ENCODE peak calls at places on chromosome 2, in five cellular contexts. Y is PC-9, B is upper lobe of right lung, M is SJCRH30, T is Karpas-422. C is an unnamed sample.

GRCh38 chr2:54213082-54213481 is 42.9 kb downstream of the TSPYL6 start:
- DNase-seq in Y (no peak), B (no peak), M (no peak), T (no peak), C (no peak)

GRCh38 chr2:216465580-216466197 is 33.0 kb upstream of the RPL37A start:
- DNase-seq in Y (no peak), B (no peak), M (no peak), T (no peak), C (no peak)

GRCh38 chr2:99880148-99880983 is 262.0 kb downstream of the AFF3 start:
- DNase-seq in Y (no peak), B (no peak), M (no peak), T (no peak), C (no peak)

GRCh38 chr2:168577885-168578284 is 121.8 kb downstream of the CERS6 start:
- DNase-seq in Y (no peak), B (no peak), M (no peak), T (no peak), C (no peak)

GRCh38 chr2:195447353-195447975 is 209.6 kb upstream of the SLC39A10 start:
- DNase-seq in Y (no peak), B (no peak), M (no peak), T (no peak), C (no peak)

GRCh38 chr2:73841912-73842738 is 13.4 kb downstream of the STAMBP start:
- DNase-seq in Y (no peak), B (no peak), M (no peak), T (no peak), C (no peak)

GRCh38 chr2:8544168-8544785 is 137.6 kb upstream of the ID2 start:
- DNase-seq in Y (no peak), B (no peak), M (no peak), T (no peak), C (no peak)

GRCh38 chr2:128196026-128196822 is 105.2 kb downstream of the UGGT1 start:
- DNase-seq in Y (no peak), B (no peak), M (no peak), T (no peak), C (no peak)

GRCh38 chr2:173969886-173970285 is 4.7 kb upstream of the SP3 start:
- DNase-seq in Y (no peak), B (no peak), M (no peak), T (no peak), C (no peak)

GRCh38 chr2:4964579-4964978 is 727.6 kb upstream of the SOX11 start:
- DNase-seq in Y (no peak), B (no peak), M (no peak), T (no peak), C (no peak)

GRCh38 chr2:224947566-224947965 is 94.7 kb downstream of the DOCK10 start:
- DNase-seq in Y (no peak), B (no peak), M (no peak), T (no peak), C (no peak)

GRCh38 chr2:224946911-224947310 is 95.4 kb downstream of the DOCK10 start:
- DNase-seq in Y (no peak), B (no peak), M (no peak), T (no peak), C (no peak)

GRCh38 chr2:224948859-224949258 is 93.4 kb downstream of the DOCK10 start:
- DNase-seq in Y (no peak), B (no peak), M (no peak), T (no peak), C (no peak)

GRCh38 chr2:224945134-224945533 is 97.1 kb downstream of the DOCK10 start:
- DNase-seq in Y (no peak), B (no peak), M (no peak), T (no peak), C (no peak)

GRCh38 chr2:224948005-224948404 is 94.3 kb downstream of the DOCK10 start:
- DNase-seq in Y (no peak), B (no peak), M (peak; percentile 21), T (no peak), C (no peak)
- H3K4me1 ChIP-seq in Y (no peaks in the 10 kb centered on the region), B (peaks cover 11% of the 10 kb centered on the region), M (peaks cover 31% of the 10 kb centered on the region), T (no peaks in the 10 kb centered on the region), C (peaks cover 25% of the 10 kb centered on the region)

GRCh38 chr2:222998459-222998858 is 53.5 kb upstream of the KCNE4 start:
- DNase-seq in Y (no peak), B (no peak), M (no peak), T (no peak), C (no peak)

GRCh38 chr2:222989431-222989830 is 62.6 kb upstream of the KCNE4 start:
- DNase-seq in Y (no peak), B (no peak), M (no peak), T (no peak), C (no peak)

DNA sequence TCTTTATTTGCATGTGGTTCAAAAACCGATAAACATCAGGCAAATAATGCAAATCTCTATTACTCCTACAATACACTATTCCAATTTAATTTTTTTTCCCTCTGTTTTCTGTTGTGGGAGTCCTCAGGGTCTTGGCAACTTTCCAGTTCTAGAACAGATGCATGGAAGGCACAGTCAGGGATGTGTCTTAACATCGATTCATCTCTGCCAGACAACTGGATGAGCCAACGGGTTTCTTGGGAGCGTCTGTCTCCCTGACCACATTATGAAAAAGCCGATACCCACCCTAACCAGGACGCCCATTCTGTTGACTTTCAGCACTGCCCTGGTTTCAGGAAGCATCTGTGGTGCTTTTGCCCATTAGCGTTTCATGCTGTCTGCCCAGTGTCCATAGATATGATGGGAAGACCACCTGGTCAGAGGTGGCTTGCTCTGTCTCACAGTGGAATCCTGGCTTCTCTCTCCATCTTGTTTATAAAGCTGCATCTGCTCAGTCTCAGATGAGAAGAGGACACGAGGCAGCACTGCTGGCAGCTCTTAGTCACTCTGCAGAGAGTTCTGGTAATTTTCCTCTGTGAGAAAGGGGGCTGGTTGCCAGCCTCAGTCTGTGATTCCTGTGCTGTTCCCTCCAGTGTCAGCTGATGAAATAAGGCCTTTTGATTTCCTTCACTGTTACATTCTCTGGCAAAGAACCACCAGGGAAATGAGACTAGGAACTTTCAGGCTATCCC is 57.9 kb upstream of the KCNE4 start:
- DNase-seq in Y (no peak), B (no peak), M (no peak), T (no peak), C (no peak)
- H3K9me3 ChIP-seq in Y (peaks cover 10% of the 10 kb centered on the region), B (no peaks in the 10 kb centered on the region), M (no peaks in the 10 kb centered on the region), T (no peaks in the 10 kb centered on the region), C (no peaks in the 10 kb centered on the region)

GRCh38 chr2:234997389-234997788 is 45.6 kb downstream of the SH3BP4 start:
- DNase-seq in Y (no peak), B (no peak), M (no peak), T (no peak), C (no peak)

GRCh38 chr2:234996467-234997270 is 44.9 kb downstream of the SH3BP4 start:
- DNase-seq in Y (peak; percentile 89), B (no peak), M (peak; percentile 91), T (no peak), C (no peak)

GRCh38 chr2:234994340-234995321 is 42.8 kb downstream of the SH3BP4 start:
- DNase-seq in Y (no peak), B (no peak), M (no peak), T (no peak), C (no peak)

GRCh38 chr2:234995332-234996007 is 43.7 kb downstream of the SH3BP4 start:
- DNase-seq in Y (no peak), B (no peak), M (peak; percentile 85), T (no peak), C (no peak)

DNA sequence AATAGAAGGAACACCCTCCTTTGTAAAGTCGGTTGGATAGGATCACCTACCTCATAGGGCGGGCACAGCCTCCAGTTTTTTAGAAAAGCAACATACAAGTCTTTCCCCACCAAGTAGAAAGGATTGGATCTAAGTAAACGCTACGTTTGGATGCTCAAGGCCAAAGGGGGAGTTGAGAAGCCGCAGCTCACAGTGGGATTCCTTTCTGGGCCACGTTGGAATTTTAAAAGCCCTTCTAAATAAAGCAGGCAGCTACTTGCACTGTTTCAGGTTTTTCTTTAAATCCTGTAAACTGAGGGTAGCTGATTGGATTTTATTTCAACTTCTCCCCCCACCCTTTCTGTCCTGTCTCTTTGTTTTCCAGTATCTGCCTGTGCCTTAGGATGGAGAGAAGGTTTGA is 44.2 kb downstream of the SH3BP4 start:
- DNase-seq in Y (no peak), B (no peak), M (peak; percentile 33), T (no peak), C (no peak)
- H3K36me3 ChIP-seq in Y (peaks cover 27% of the 10 kb centered on the region), B (no peaks in the 10 kb centered on the region), M (no peaks in the 10 kb centered on the region), T (no peaks in the 10 kb centered on the region), C (peaks cover 14% of the 10 kb centered on the region)

GRCh38 chr2:46545015-46545839 is 65.9 kb downstream of the TMEM247 start:
- DNase-seq in Y (no peak), B (no peak), M (no peak), T (no peak), C (no peak)
- H3K4me1 ChIP-seq in Y (peaks cover 14% of the 10 kb centered on the region), B (peaks cover 61% of the 10 kb centered on the region), M (peaks cover 54% of the 10 kb centered on the region), T (peaks cover 62% of the 10 kb centered on the region), C (peaks cover 72% of the 10 kb centered on the region)

DNA sequence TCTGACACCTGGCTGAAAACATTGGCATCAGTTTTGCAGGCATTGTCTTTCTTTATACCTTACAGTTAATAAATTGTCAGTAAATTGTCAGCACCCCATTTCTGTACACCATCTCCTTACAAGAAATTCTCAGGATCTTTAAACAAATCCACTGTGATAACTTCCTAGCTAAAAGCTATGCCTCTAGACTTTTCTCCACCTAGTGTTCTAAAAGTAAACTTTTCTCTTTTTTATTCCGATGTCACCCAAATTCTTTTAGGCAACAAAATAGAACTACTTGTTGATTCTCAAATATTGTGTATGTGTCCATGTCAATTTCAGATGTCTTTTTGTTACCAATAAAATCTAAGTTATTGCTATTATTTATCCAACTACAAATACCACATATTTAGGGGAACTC is 617.4 kb upstream of the NRXN1 start:
- DNase-seq in Y (no peak), B (no peak), M (no peak), T (no peak), C (no peak)
- H3K9me3 ChIP-seq in Y (no peaks in the 10 kb centered on the region), B (no peaks in the 10 kb centered on the region), M (no peaks in the 10 kb centered on the region), T (peaks cover 3% of the 10 kb centered on the region), C (no peaks in the 10 kb centered on the region)

DNA sequence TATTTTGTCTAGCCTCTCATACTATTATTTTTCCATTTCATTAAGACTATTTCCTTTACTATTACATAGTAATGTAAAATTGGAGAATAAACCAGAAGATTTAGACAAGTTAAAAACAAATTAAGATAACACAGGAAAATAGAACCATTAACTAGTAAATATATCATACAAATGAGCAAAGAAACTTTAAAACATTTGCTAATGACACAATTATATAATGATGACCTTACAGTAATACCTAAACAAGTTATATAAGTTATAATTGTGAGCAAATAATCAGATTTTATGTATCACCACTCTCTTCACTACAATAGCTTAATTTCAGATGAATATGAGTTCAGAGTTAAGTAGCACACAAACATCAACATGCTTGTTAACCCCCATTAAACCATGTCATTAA is 72.6 kb upstream of the GRB14 start:
- DNase-seq in Y (no peak), B (no peak), M (no peak), T (no peak), C (no peak)
- H3K36me3 ChIP-seq in Y (no peaks in the 10 kb centered on the region), B (peaks cover 46% of the 10 kb centered on the region), M (peaks cover 5% of the 10 kb centered on the region), T (no peaks in the 10 kb centered on the region), C (peaks cover 63% of the 10 kb centered on the region)

DNA sequence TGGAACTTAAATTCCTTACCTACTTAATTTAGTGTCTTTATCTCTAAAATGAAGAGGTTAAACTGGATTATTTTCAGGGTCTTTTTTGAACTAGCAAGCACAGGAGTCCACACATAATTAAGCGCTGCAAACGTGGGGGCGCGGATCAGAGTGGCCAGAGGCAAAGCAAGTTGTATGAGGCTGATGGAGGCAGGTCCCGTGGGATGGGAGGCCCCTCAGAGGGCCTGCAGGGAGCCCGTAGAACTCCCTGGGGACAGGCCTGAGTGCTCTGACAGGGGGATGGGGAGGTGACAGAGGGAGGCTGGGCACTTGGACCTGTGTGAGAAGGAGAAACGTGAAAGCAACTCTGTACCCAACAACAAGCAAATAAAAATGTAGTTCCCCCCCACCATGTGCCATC is 177.8 kb downstream of the ACKR3 start:
- DNase-seq in Y (no peak), B (no peak), M (no peak), T (no peak), C (no peak)
- H3K4me1 ChIP-seq in Y (peaks cover 74% of the 10 kb centered on the region), B (peaks cover 21% of the 10 kb centered on the region), M (peaks cover 62% of the 10 kb centered on the region), T (peaks cover 12% of the 10 kb centered on the region), C (peaks cover 25% of the 10 kb centered on the region)

C was measured in lower lobe of right lung.